ENCODE peak calls at places on chromosomes 2 and 18, in six cellular contexts. X, C, H, O, B and D are unnamed samples.

GRCh38 chr2:54557601-54558187 is 101.6 kb downstream of the SPTBN1 start:
- DNase-seq in O (peak; percentile 52), X (peak; percentile 74), H (peak; percentile 33), C (no peak), B (peak; percentile 58), D (no peak)

GRCh38 chr2:208502288-208502687 is 95.7 kb downstream of the PTH2R start:
- DNase-seq in B (no peak), O (no peak), X (no peak), C (no peak), H (no peak), D (no peak)

GRCh38 chr2:43127208-43127940 is 99.0 kb downstream of the ZFP36L2 start:
- DNase-seq in H (peak; percentile 52), B (peak; percentile 77), C (no peak), X (peak; percentile 84), O (no peak), D (no peak)

GRCh38 chr2:61620244-61621159 is 82.3 kb upstream of the XPO1 start:
- DNase-seq in O (no peak), X (no peak), H (peak; percentile 68), B (peak; percentile 73), C (no peak), D (no peak)

GRCh38 chr2:95073856-95074662 is 47.5 kb downstream of the MRPS5 start:
- DNase-seq in X (no peak), B (no peak), C (no peak), O (no peak), H (no peak), D (no peak)

GRCh38 chr2:164574931-164575330 is 46.4 kb downstream of the GRB14 start:
- DNase-seq in C (no peak), H (no peak), B (no peak), X (no peak), O (no peak), D (no peak)

GRCh38 chr2:2294183-2294675 is 36.8 kb downstream of the MYT1L start:
- DNase-seq in C (no peak), O (no peak), H (no peak), X (no peak), B (no peak), D (no peak)

GRCh38 chr2:192265751-192266150 is 71.0 kb upstream of the TMEFF2 start:
- DNase-seq in O (no peak), B (no peak), C (no peak), H (no peak), X (no peak), D (no peak)

GRCh38 chr2:3611611-3612010 is 16.7 kb downstream of the COLEC11 start:
- DNase-seq in O (peak; percentile 7), X (no peak), B (no peak), H (no peak), C (no peak), D (no peak)

GRCh38 chr18:59681521-59682004 is 15.7 kb downstream of the CCBE1 start:
- DNase-seq in B (no peak), C (no peak), X (no peak), H (no peak), O (no peak), D (no peak)

GRCh38 chr18:70522183-70522582 is 233.3 kb downstream of the SOCS6 start:
- DNase-seq in B (no peak), O (no peak), H (no peak), X (no peak), C (no peak), D (no peak)

GRCh38 chr2:98464772-98465310 is 20.2 kb downstream of the INPP4A start:
- DNase-seq in X (peak; percentile 52), O (no peak), B (no peak), C (no peak), H (no peak), D (no peak)

GRCh38 chr2:200042944-200043343 is 87.6 kb downstream of the MAIP1 start:
- DNase-seq in C (no peak), O (no peak), H (no peak), B (no peak), X (no peak), D (no peak)

GRCh38 chr2:66426250-66427064 is 8.5 kb upstream of the MEIS1 start:
- DNase-seq in C (no peak), X (no peak), H (no peak), B (no peak), O (no peak), D (no peak)

GRCh38 chr18:75065251-75066000 is 143.5 kb downstream of the PTGR3 start:
- DNase-seq in O (no peak), H (no peak), X (no peak), C (no peak), B (no peak), D (no peak)

GRCh38 chr2:19664651-19665050 is 237.1 kb downstream of the TTC32 start:
- DNase-seq in C (no peak), H (no peak), O (no peak), B (no peak), X (no peak), D (no peak)

DNA sequence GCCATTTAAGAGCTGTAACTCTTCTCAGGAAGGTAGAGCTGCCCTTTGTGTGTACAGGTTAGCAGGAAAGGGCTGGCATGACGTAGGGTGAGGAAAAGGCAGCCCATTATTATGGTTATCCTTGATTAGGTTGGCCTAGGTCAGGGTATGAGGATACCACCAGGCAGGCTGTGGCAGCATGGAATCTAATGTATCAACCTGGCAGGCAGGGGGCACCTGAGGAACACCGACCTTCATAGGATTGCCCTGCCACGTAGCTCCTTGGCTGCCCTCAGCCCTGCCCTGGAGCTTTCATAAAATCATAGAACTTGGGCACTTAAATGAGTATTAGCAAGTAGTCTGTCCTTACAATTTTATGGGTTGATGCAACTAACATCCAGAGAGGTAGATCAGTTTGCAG is 261.6 kb downstream of the LTBP1 start:
- DNase-seq in X (no peak), H (no peak), B (no peak), C (no peak), O (no peak), D (no peak)
- TF ChIP-seq CTCF in X (no peak), H (no peak), B (no peak), C (no peak), O (no peak), D (no peak)

GRCh38 chr2:223465793-223466192 is 136.4 kb downstream of the SCG2 start:
- DNase-seq in O (peak; percentile 40), X (peak; percentile 48), H (peak; percentile 10), B (no peak), C (peak; percentile 81), D (peak; percentile 87)
- TF ChIP-seq EP300 in O (no peak), X (no peak), H (peak; percentile 68), B (no peak), C (peak; percentile 20), D (no peak)

GRCh38 chr2:47172922-47173695 is 18.0 kb upstream of the STPG4 start:
- DNase-seq in B (no peak), O (no peak), X (no peak), C (no peak), H (no peak), D (no peak)
- TF ChIP-seq POLR2A in B (peak; percentile 27), O (no peak), X (no peak), C (no peak), H (no peak), D (no peak)

DNA sequence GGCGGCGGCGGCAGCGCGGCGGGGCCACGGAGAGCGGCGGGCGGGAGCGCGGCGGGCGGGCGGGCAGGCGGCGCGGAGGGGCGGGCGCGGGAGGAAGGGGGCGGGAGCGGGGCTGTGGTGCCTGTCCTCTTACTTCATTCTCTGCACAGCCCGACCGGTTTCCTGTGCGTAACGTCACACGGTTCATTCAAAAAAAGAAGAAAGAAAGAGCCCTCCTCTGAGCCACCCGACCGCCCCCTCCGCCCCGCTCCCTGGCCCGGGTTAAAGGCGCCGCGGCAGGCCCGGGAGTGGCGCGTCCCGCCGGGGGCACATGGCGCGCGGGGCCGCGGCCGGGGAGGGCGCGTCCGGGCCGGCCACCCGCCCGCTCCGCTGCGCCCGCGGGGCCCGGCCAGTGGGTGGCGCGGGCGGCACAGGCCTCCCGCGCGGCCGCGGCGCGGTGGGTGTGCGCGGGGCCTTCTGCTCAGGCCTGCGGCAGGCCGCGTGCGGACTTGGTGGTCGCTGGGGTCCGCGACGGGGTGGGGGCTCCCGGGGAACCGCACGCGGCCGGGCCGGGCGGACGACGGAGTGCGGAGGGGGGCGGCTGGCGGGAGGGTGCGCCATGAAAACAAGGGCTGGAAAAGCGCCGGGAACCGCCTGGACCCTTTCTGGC is 596 bp upstream of the BCL2 start:
- DNase-seq in B (peak; percentile 70), H (peak; percentile 28), X (peak; percentile 90), C (peak; percentile 65), O (peak; percentile 81), D (peak; percentile 91)
- TF ChIP-seq CTCF in B (no peak), H (peak; percentile 33), X (no peak), C (no peak), O (peak; percentile 7), D (no peak)

GRCh38 chr2:229160180-229160579 is 110.9 kb downstream of the PID1 start:
- DNase-seq in B (no peak), X (peak; percentile 64), C (no peak), H (no peak), O (no peak), D (no peak)
- TF ChIP-seq EP300 in B (no peak), X (no peak), C (no peak), H (no peak), O (no peak), D (no peak)

GRCh38 chr2:231399046-231399852 is 3.7 kb downstream of the B3GNT7 start:
- DNase-seq in O (peak; percentile 79), C (no peak), B (no peak), X (no peak), H (no peak), D (no peak)
- TF ChIP-seq POLR2A in O (no peak), C (no peak), B (no peak), X (no peak), H (no peak), D (no peak)

GRCh38 chr2:35033748-35034147 is 1321.8 kb upstream of the CRIM1 start:
- DNase-seq in O (no peak), C (no peak), H (no peak), B (no peak), X (no peak), D (no peak)

GRCh38 chr2:35035883-35036282 is 1319.7 kb upstream of the CRIM1 start:
- DNase-seq in B (no peak), H (peak; percentile 8), O (no peak), C (no peak), X (no peak), D (no peak)
- TF ChIP-seq CTCF in B (no peak), H (peak; percentile 57), O (no peak), C (no peak), X (no peak), D (no peak)